ENCODE peak calls at places on chromosomes 4 and X, in seven cellular contexts. L is CD8-positive, alpha-beta T cell; T is uterus; M is astrocyte of the spinal cord; B is adrenal gland; S is mucosa of descending colon; X is GM23248. V is an unnamed sample.

GRCh38 chr4:186792994-186793393 is 69.3 kb upstream of the FAT1 start:
- DNase-seq in M (peak), L (no peak), X (peak), B (no peak), S (no peak), T (no peak), V (no peak)

GRCh38 chr4:86498560-86499166 is 95.5 kb upstream of the PTPN13 start:
- DNase-seq in M (peak), L (no peak), S (no peak), B (no peak), X (peak), T (no peak), V (peak)

GRCh38 chr4:2799971-2800690 is 7.2 kb downstream of the SH3BP2 start:
- DNase-seq in B (no peak), L (no peak), M (no peak), S (peak), T (peak), X (peak), V (no peak)

GRCh38 chr4:97589481-97590196 is 553.6 kb downstream of the STPG2 start:
- DNase-seq in X (no peak), S (no peak), T (no peak), B (no peak), L (no peak), M (no peak), V (no peak)

GRCh38 chrX:67543818-67544217 is at the start of gene AR:
- DNase-seq in M (peak), L (no peak), T (peak), B (peak), S (peak), X (peak), V (peak)

GRCh38 chr4:131644619-131645018 is 1504.5 kb upstream of the PCDH10 start:
- DNase-seq in T (no peak), L (no peak), B (peak), M (peak), X (no peak), S (no peak), V (no peak)

GRCh38 chrX:110403436-110403835 is 44.8 kb downstream of the RTL9 start:
- DNase-seq in X (peak), S (no peak), B (no peak), T (no peak), M (no peak), L (no peak), V (no peak)

GRCh38 chr4:177275999-177276398 is 33.7 kb upstream of the NEIL3 start:
- DNase-seq in X (no peak), S (no peak), T (no peak), M (no peak), B (no peak), L (no peak), V (no peak)

GRCh38 chr4:76499461-76499860 is 64.4 kb downstream of the SHROOM3 start:
- DNase-seq in L (no peak), M (no peak), T (no peak), X (no peak), B (no peak), S (no peak), V (no peak)

GRCh38 chr4:109432203-109432602 is 1.4 kb upstream of the SEC24B start:
- DNase-seq in S (no peak), L (no peak), X (no peak), M (no peak), T (no peak), B (no peak), V (no peak)

GRCh38 chr4:71004281-71004851 is 10.9 kb downstream of the DCK start:
- DNase-seq in T (no peak), S (no peak), L (peak), X (no peak), M (no peak), B (no peak), V (no peak)

GRCh38 chr4:83905952-83906351 is 370.0 kb downstream of the GPAT3 start:
- DNase-seq in M (no peak), L (no peak), B (no peak), X (no peak), S (no peak), T (no peak), V (no peak)

GRCh38 chrX:11180571-11180970 is 69.4 kb downstream of the HCCS start:
- DNase-seq in L (no peak), X (no peak), M (no peak), S (no peak), B (no peak), T (no peak), V (no peak)

GRCh38 chr4:72286185-72286584 is 254.4 kb downstream of the NPFFR2 start:
- DNase-seq in S (no peak), M (peak), B (no peak), T (no peak), X (peak), L (no peak), V (peak)

GRCh38 chr4:97774347-97774989 is 368.8 kb downstream of the STPG2 start:
- DNase-seq in B (no peak), X (no peak), S (no peak), T (no peak), L (no peak), M (no peak), V (no peak)

GRCh38 chr4:71266090-71266794 is 72.6 kb upstream of the SLC4A4 start:
- DNase-seq in B (no peak), T (no peak), L (no peak), M (peak), X (peak), S (no peak), V (no peak)

GRCh38 chrX:71111141-71111843 is at the start of gene IL2RG:
- DNase-seq in T (no peak), L (peak), B (no peak), S (peak), X (no peak), M (no peak), V (no peak)

GRCh38 chr4:158964114-158964727 is 138.7 kb upstream of the RAPGEF2 start:
- DNase-seq in L (no peak), T (no peak), M (no peak), B (no peak), X (no peak), S (no peak), V (no peak)

GRCh38 chrX:123788744-123789143 is 55.9 kb upstream of the THOC2 start:
- DNase-seq in B (no peak), T (no peak), S (no peak), X (no peak), L (no peak), M (no peak), V (no peak)

GRCh38 chrX:154486396-154487207 is at the start of gene UBL4A:
- DNase-seq in X (peak), B (peak), S (peak), M (peak), T (peak), L (peak), V (no peak)

GRCh38 chr4:2305766-2306501 is 44.0 kb upstream of the MXD4 start:
- DNase-seq in M (no peak), T (no peak), L (no peak), S (peak), B (no peak), X (no peak), V (no peak)

GRCh38 chr4:1549638-1550035 is 134.5 kb downstream of the FAM53A start:
- DNase-seq in B (no peak), T (no peak), L (no peak), S (no peak), X (no peak), M (no peak), V (no peak)

GRCh38 chr4:186018756-186019155 is 50.2 kb upstream of the TLR3 start:
- DNase-seq in L (no peak), T (no peak), M (no peak), S (no peak), X (no peak), B (no peak), V (no peak)

GRCh38 chr4:145446184-145446583 is 35.5 kb upstream of the SMAD1 start:
- DNase-seq in L (no peak), B (no peak), X (no peak), T (no peak), S (no peak), M (no peak), V (no peak)

GRCh38 chr4:120232050-120232449 is 165.4 kb upstream of the MAD2L1 start:
- DNase-seq in S (no peak), L (no peak), M (no peak), T (no peak), X (no peak), B (no peak), V (no peak)

GRCh38 chrX:261167-261857 is 19.9 kb upstream of the PLCXD1 start:
- DNase-seq in S (peak), M (no peak), X (no peak), L (no peak), T (no peak), B (no peak), V (no peak)

GRCh38 chr4:152926959-152927358 is 9.2 kb upstream of the FHDC1 start:
- DNase-seq in M (no peak), S (no peak), L (no peak), T (no peak), B (no peak), X (no peak), V (no peak)

GRCh38 chrX:130330706-130331105 is 9.0 kb upstream of the SLC25A14 start:
- DNase-seq in M (peak), L (peak), X (peak), S (peak), B (peak), T (no peak), V (no peak)

GRCh38 chr4:40820101-40820500 is 70.3 kb downstream of the NSUN7 start:
- DNase-seq in T (no peak), X (no peak), B (no peak), S (no peak), L (no peak), M (no peak), V (no peak)

GRCh38 chr4:95536650-95537049 is 12.1 kb downstream of the UNC5C start:
- DNase-seq in B (no peak), X (no peak), S (no peak), T (no peak), M (no peak), L (no peak), V (no peak)

GRCh38 chr4:2087170-2087569 is 28.0 kb downstream of the NAT8L start:
- DNase-seq in L (no peak), S (no peak), M (no peak), X (peak), T (no peak), B (no peak), V (no peak)

GRCh38 chr4:120873554-120873953 is 49.0 kb downstream of the PRDM5 start:
- DNase-seq in M (no peak), L (no peak), T (no peak), X (peak), S (no peak), B (no peak), V (no peak)

GRCh38 chr4:8577046-8577445 is 3.1 kb upstream of the GPR78 start:
- DNase-seq in X (no peak), B (no peak), S (no peak), T (no peak), M (no peak), L (no peak), V (no peak)

GRCh38 chrX:46953597-46953996 is 41.4 kb downstream of the JADE3 start:
- DNase-seq in X (no peak), S (no peak), L (no peak), M (peak), B (no peak), T (no peak), V (no peak)

GRCh38 chr4:153649572-153649991 is 34.5 kb upstream of the TLR2 start:
- DNase-seq in X (peak), M (peak), B (no peak), L (no peak), S (no peak), T (no peak), V (no peak)

GRCh38 chr4:115090483-115091075 is 22.8 kb downstream of the NDST4 start:
- DNase-seq in M (peak), X (peak), T (no peak), S (no peak), B (no peak), L (no peak), V (peak)

GRCh38 chr4:147734496-147734895 is 2.6 kb downstream of the ARHGAP10 start:
- DNase-seq in X (no peak), L (no peak), S (no peak), M (no peak), T (no peak), B (no peak), V (no peak)

GRCh38 chr4:147737623-147738022 is 5.7 kb downstream of the ARHGAP10 start:
- DNase-seq in L (no peak), S (no peak), B (no peak), T (no peak), M (peak), X (no peak), V (no peak)

GRCh38 chr4:147736458-147736857 is 4.6 kb downstream of the ARHGAP10 start:
- DNase-seq in T (no peak), S (no peak), M (peak), L (no peak), B (no peak), X (peak), V (no peak)

GRCh38 chr4:147733614-147734344 is 1.9 kb downstream of the ARHGAP10 start:
- DNase-seq in L (no peak), B (peak), M (peak), X (peak), T (peak), S (no peak), V (no peak)

DNA sequence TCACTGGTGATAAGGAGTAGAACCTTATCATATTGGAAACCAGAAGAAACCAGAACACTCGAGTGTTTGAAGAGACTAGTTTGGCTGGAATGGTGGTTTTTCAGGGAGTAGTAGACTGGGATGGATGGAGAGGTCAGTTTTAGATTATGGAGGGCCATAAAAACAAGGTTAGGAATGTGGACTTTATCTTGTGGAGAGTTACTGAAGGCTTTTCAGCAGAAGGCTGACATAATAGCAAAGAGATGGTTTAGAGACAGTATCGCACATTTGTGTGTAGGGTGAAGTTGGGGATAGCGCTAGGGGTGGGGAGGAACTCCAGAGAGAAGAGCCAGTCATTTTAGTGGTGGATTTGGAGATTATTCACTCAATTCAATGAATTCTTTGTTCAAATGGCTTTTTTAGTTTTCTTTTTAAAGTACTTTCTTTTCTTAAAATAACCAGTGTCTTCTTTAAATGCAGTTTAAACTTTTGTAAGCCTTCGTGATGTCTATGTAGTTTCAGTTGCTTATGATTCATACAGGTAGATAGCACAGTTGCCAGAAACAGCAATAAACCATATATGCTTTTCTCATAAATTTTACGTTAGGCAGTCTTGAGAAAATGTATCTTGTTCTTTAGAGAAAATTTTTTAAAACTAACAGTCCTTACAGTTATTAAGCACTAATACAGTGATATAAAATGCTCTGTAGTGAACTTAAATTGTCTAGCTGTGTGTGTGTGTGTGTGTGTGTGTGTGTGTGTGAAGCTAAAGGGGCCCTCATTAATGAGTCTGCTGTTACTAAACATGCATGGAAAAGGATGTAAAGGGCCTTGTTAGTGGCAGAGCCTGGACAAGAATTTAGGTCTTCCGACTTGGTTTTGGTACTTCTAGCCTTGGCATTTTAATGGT is 3.8 kb downstream of the ARHGAP10 start:
- DNase-seq in S (no peak), B (no peak), L (no peak), T (no peak), M (no peak), X (peak), V (no peak)
- H3K4me3 ChIP-seq in S (no peak), B (no peak), L (no peak), T (no peak), M (no peak), X (peak), V (peak)

DNA sequence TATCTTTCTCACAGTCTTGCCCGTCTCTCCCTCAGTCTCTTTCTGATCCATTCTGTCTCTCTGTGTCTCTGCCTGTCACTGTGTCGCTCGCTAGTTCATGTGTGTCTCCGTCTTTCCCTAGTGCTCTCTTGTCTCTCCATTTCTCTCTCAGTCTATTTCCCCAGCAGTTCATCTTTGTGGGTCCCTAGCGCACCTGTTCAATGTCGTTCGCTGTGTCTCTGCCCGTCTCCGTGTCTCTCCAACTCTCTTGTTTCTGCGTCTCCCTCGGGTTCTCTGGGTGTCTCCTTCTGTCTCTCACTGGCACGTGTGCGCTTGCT is 1.5 kb downstream of the GPR101 start:
- DNase-seq in L (no peak), B (no peak), T (no peak), X (no peak), S (no peak), M (no peak), V (no peak)
- H3K4me3 ChIP-seq in L (peak), B (no peak), T (peak), X (peak), S (no peak), M (peak), V (peak)

DNA sequence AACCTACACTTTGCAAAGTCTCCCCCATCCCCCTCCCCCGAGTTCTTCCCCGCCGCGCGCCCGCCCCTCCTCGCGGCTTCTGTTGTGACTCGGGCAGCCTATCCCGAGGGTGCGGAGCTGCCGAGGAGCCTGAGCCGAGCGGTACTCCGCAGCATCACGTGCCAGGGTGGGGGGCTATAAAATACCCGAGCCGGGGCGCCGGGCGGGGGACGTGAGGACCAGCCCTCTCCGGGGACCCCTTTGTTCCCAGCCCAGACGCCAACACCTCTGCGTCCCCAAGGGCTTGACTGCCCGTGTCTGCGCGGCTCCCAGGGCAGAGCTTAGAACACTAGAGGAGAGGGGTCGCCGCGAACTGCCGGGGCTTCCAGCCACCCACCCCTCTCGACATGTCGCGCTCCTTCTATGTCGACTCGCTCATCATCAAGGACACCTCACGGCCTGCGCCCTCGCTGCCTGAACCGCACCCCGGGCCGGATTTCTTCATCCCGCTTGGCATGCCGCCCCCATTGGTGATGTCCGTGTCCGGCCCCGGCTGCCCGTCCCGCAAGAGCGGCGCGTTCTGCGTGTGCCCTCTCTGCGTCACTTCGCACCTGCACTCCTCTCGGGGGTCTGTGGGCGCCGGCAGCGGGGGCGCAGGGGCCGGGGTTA is at the start of gene GSX2:
- DNase-seq in L (no peak), X (peak), M (no peak), B (no peak), T (no peak), S (no peak), V (no peak)
- H3K4me3 ChIP-seq in L (peak), X (peak), M (peak), B (no peak), T (peak), S (no peak), V (peak)

GRCh38 chrX:12970691-12971202 is 4.2 kb upstream of the TMSB4X start:
- DNase-seq in S (no peak), T (peak), B (no peak), M (peak), L (peak), X (peak), V (no peak)

GRCh38 chrX:12965390-12965940 is 9.4 kb upstream of the TMSB4X start:
- DNase-seq in T (no peak), S (no peak), L (no peak), X (no peak), M (no peak), B (no peak), V (no peak)

GRCh38 chrX:12967711-12968465 is 7.0 kb upstream of the TMSB4X start:
- DNase-seq in L (no peak), S (no peak), T (no peak), M (no peak), X (no peak), B (no peak), V (no peak)

GRCh38 chrX:12962041-12962504 is 12.8 kb upstream of the TMSB4X start:
- DNase-seq in T (no peak), S (no peak), B (no peak), L (no peak), M (no peak), X (no peak), V (no peak)

GRCh38 chrX:12966151-12966550 is 8.8 kb upstream of the TMSB4X start:
- DNase-seq in S (no peak), M (no peak), L (no peak), T (no peak), X (no peak), B (no peak), V (no peak)
- H3K4me3 ChIP-seq in S (no peak), M (no peak), L (no peak), T (no peak), X (no peak), B (no peak), V (no peak)

DNA sequence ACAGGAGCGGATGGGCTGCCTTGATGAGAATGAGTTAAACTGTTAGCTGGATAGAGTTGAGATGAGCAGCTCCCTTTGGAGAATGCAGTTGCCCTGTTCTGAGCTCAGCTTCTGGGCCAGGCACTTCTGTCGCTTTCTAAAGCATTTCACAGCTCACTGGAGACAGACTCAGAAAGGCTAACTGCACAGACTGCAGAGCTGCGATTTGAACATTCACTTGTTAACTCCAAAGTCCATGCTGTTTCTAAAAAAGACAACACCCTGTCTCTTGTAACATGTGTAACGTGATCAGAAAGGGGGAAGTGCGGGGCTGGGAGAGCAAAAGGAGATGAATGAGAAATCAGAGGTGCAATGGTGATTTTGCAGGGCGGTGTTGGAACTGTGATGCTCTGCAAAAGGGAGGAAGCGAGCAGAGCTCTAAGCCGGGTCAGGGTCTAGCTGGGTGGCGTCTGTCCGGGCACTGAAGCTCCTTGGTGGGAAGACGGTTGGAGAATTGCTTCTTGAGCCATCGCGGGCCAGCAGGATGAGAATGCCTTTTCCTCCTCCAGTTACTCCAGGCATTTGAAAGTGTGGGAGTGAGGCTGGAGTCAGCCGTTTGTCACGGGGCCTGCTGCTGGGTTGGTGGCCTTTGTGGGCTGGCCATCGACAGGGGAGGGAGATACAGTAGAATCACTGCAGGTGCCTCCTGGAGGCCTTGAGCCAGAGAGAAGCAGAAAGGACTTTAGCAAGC is 20.3 kb downstream of the TBC1D14 start:
- DNase-seq in L (no peak), T (no peak), X (no peak), B (no peak), M (no peak), S (no peak), V (no peak)
- H3K4me3 ChIP-seq in L (no peak), T (no peak), X (no peak), B (no peak), M (no peak), S (no peak), V (no peak)

GRCh38 chr4:157459789-157460188 is 239.3 kb downstream of the GRIA2 start:
- DNase-seq in L (no peak), M (no peak), S (no peak), B (no peak), X (no peak), T (no peak), V (no peak)
- H3K4me3 ChIP-seq in L (no peak), M (no peak), S (no peak), B (no peak), X (no peak), T (no peak), V (no peak)

GRCh38 chr4:122854444-122854843 is 27.8 kb downstream of the FGF2 start:
- DNase-seq in T (peak), S (no peak), X (peak), M (peak), L (no peak), B (no peak), V (no peak)
- H3K4me3 ChIP-seq in T (peak), S (no peak), X (peak), M (no peak), L (no peak), B (no peak), V (peak)

V was measured in astrocyte of the cerebellum.